ENCODE peak calls at places on chromosomes 5 and 9, in six cellular contexts. One of them, this sample, is unnamed.

GRCh38 chr9:123401879-123402513 is 46.0 kb downstream of the CRB2 start:
- DNase-seq in HepG2: peak; percentile 39
- DNase-seq in K562: peak; percentile 59
- DNase-seq in GM12892: no peak
- DNase-seq in GM12878: no peak
- DNase-seq in H1: no peak
- DNase-seq in this sample: peak; percentile 62

GRCh38 chr9:106745876-106746275 is 117.1 kb upstream of the ZNF462 start:
- DNase-seq in K562: no peak
- DNase-seq in GM12892: no peak
- DNase-seq in HepG2: no peak
- DNase-seq in H1: no peak
- DNase-seq in GM12878: no peak
- DNase-seq in this sample: no peak

GRCh38 chr5:9156282-9156681 is 389.6 kb downstream of the SEMA5A start:
- DNase-seq in HepG2: no peak
- DNase-seq in GM12878: no peak
- DNase-seq in GM12892: no peak
- DNase-seq in K562: no peak
- DNase-seq in H1: no peak
- DNase-seq in this sample: peak; percentile 10

GRCh38 chr5:92403308-92403707 is 1020.2 kb upstream of the ARRDC3 start:
- DNase-seq in GM12892: no peak
- DNase-seq in H1: no peak
- DNase-seq in GM12878: no peak
- DNase-seq in K562: no peak
- DNase-seq in HepG2: no peak
- DNase-seq in this sample: no peak

GRCh38 chr9:13732290-13732689 is 452.8 kb upstream of the MPDZ start:
- DNase-seq in HepG2: no peak
- DNase-seq in GM12878: no peak
- DNase-seq in GM12892: no peak
- DNase-seq in H1: no peak
- DNase-seq in K562: no peak
- DNase-seq in this sample: no peak

GRCh38 chr5:129905467-129906176 is 1.4 kb downstream of the CHSY3 start:
- DNase-seq in GM12892: no peak
- DNase-seq in HepG2: no peak
- DNase-seq in GM12878: no peak
- DNase-seq in K562: no peak
- DNase-seq in H1: peak; percentile 65
- DNase-seq in this sample: no peak

GRCh38 chr9:6230037-6230778 is 14.6 kb downstream of the IL33 start:
- DNase-seq in H1: no peak
- DNase-seq in HepG2: no peak
- DNase-seq in GM12878: no peak
- DNase-seq in K562: no peak
- DNase-seq in GM12892: no peak
- DNase-seq in this sample: no peak

GRCh38 chr5:133683646-133684290 is 71.4 kb upstream of the FSTL4 start:
- DNase-seq in GM12878: no peak
- DNase-seq in GM12892: no peak
- DNase-seq in HepG2: no peak
- DNase-seq in K562: no peak
- DNase-seq in H1: no peak
- DNase-seq in this sample: no peak

GRCh38 chr5:96433066-96433447 is at the start of gene PCSK1:
- DNase-seq in GM12878: no peak
- DNase-seq in HepG2: no peak
- DNase-seq in GM12892: no peak
- DNase-seq in H1: no peak
- DNase-seq in K562: no peak
- DNase-seq in this sample: no peak

GRCh38 chr9:73565833-73566465 is 414.3 kb downstream of the ANXA1 start:
- DNase-seq in GM12892: no peak
- DNase-seq in K562: no peak
- DNase-seq in HepG2: peak; percentile 46
- DNase-seq in GM12878: no peak
- DNase-seq in H1: no peak
- DNase-seq in this sample: no peak

DNA sequence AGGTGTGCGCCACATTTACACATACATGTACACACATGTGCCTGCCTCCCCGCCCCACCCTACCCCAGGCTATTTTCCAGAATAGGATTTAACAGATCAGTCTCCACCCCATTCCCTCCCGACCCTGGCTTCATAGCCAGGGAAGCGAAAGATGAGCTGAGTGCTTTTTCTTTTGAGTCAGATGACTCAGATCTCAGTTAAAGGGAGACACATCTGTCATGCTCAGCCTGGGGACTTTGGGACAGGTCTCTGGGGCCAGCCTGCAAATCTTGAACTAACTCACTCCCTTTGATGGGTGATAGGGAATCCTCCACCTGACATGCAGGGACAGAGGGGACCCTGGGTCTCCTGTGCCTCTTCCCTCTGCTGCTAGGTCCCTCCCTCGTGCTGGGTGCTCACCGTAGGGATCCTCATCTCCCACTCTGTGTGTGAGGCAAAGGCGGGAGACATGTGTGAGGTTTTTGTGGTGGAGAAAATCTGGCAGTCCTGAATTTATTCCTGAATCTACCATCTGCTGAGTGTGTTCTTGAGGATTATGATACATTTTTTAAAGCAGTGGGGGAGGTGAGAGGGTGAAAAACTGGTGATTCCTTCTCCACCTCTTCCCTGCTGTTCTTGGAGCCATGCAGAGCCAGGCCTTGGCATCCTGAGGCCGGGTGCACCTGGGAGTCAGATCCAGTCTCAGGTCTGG is 37.6 kb downstream of the NEUROG1 start:
- DNase-seq in HepG2: no peak
- DNase-seq in K562: no peak
- DNase-seq in GM12878: no peak
- DNase-seq in GM12892: no peak
- DNase-seq in H1: no peak
- DNase-seq in this sample: no peak
- TF ChIP-seq TAF1 in HepG2: no peak
- TF ChIP-seq TAF1 in K562: no peak
- TF ChIP-seq TAF1 in GM12878: no peak
- TF ChIP-seq TAF1 in GM12892: no peak
- TF ChIP-seq TAF1 in H1: no peak
- TF ChIP-seq TAF1 in this sample: no peak

GRCh38 chr9:136664799-136665082 is 2.0 kb downstream of the EGFL7 start:
- DNase-seq in HepG2: no peak
- DNase-seq in K562: no peak
- DNase-seq in GM12878: no peak
- DNase-seq in H1: no peak
- DNase-seq in GM12892: no peak
- DNase-seq in this sample: no peak

GRCh38 chr9:136666364-136667216 is 3.9 kb downstream of the EGFL7 start:
- DNase-seq in HepG2: no peak
- DNase-seq in H1: no peak
- DNase-seq in GM12878: no peak
- DNase-seq in GM12892: no peak
- DNase-seq in K562: no peak
- DNase-seq in this sample: no peak

GRCh38 chr9:136665111-136665703 is 2.5 kb downstream of the EGFL7 start:
- DNase-seq in K562: no peak
- DNase-seq in H1: no peak
- DNase-seq in HepG2: no peak
- DNase-seq in GM12878: no peak
- DNase-seq in GM12892: peak; percentile 65
- DNase-seq in this sample: peak; percentile 79

GRCh38 chr9:136667217-136667939 is 4.7 kb downstream of the EGFL7 start:
- DNase-seq in H1: no peak
- DNase-seq in GM12892: no peak
- DNase-seq in K562: no peak
- DNase-seq in GM12878: no peak
- DNase-seq in HepG2: no peak
- DNase-seq in this sample: no peak

DNA sequence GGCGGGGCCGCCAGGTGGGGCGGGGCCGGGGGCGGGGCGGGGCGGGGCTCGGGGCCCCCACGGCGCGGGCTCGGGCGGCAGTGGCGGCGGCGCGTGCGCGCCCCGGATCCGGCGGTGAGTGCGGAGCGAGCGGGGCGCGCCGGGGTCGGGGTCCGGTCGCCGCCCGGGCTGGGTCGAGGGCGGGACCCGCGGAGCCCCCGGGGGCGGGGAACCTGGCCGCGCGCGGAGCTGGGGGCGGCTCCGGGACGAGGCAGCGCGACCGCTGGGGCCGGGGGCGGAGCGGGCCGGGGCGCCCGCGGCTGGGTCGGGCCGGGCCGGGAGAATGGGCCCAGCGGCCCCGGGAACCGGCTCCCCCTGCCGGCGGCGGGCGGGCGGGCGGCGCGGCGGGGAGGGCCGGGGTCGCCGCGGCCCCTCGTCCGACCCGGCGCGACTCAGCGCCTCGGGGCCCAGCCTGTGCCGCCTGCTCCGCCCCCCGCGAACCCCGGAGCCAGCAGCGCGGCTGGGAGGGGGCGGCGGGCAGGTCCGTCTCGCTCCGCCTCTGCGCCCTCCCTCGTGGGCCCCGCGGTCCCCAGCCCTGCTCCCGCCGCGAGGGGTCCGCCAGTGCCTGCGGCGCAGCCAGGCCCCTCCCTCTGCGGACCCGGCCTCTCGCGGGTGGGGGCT is 3.1 kb downstream of the EGFL7 start:
- DNase-seq in HepG2: no peak
- DNase-seq in GM12878: no peak
- DNase-seq in H1: no peak
- DNase-seq in GM12892: no peak
- DNase-seq in K562: peak; percentile 88
- DNase-seq in this sample: no peak
- TF ChIP-seq POLR2A in HepG2: no peak
- TF ChIP-seq POLR2A in GM12878: no peak
- TF ChIP-seq POLR2A in H1: no peak
- TF ChIP-seq POLR2A in GM12892: no peak
- TF ChIP-seq POLR2A in K562: no peak
- TF ChIP-seq POLR2A in this sample: no peak

GRCh38 chr9:116689117-116689516 is 2.0 kb downstream of the TRIM32 start:
- DNase-seq in H1: no peak
- DNase-seq in K562: no peak
- DNase-seq in GM12878: no peak
- DNase-seq in GM12892: no peak
- DNase-seq in HepG2: no peak
- DNase-seq in this sample: no peak
- TF ChIP-seq TAF1 in H1: no peak
- TF ChIP-seq TAF1 in K562: no peak
- TF ChIP-seq TAF1 in GM12878: no peak
- TF ChIP-seq TAF1 in GM12892: no peak
- TF ChIP-seq TAF1 in HepG2: no peak
- TF ChIP-seq TAF1 in this sample: no peak

GRCh38 chr9:99259231-99259918 is 37.3 kb downstream of the SEC61B start:
- DNase-seq in GM12892: no peak
- DNase-seq in H1: peak; percentile 67
- DNase-seq in GM12878: no peak
- DNase-seq in K562: peak; percentile 21
- DNase-seq in HepG2: no peak
- DNase-seq in this sample: no peak
- TF ChIP-seq POLR2A in GM12892: no peak
- TF ChIP-seq POLR2A in H1: no peak
- TF ChIP-seq POLR2A in GM12878: peak; percentile 85
- TF ChIP-seq POLR2A in K562: no peak
- TF ChIP-seq POLR2A in HepG2: no peak
- TF ChIP-seq POLR2A in this sample: no peak

GRCh38 chr5:6752236-6752635 is 39.0 kb downstream of the TENT4A start:
- DNase-seq in GM12892: no peak
- DNase-seq in K562: no peak
- DNase-seq in GM12878: no peak
- DNase-seq in H1: no peak
- DNase-seq in HepG2: no peak
- DNase-seq in this sample: no peak

GRCh38 chr5:6749026-6749716 is 35.9 kb downstream of the TENT4A start:
- DNase-seq in GM12878: no peak
- DNase-seq in GM12892: no peak
- DNase-seq in K562: no peak
- DNase-seq in HepG2: no peak
- DNase-seq in H1: no peak
- DNase-seq in this sample: no peak

GRCh38 chr5:6750142-6750840 is 37.1 kb downstream of the TENT4A start:
- DNase-seq in GM12892: no peak
- DNase-seq in K562: no peak
- DNase-seq in H1: no peak
- DNase-seq in GM12878: no peak
- DNase-seq in HepG2: no peak
- DNase-seq in this sample: no peak

GRCh38 chr5:6752782-6753181 is 39.5 kb downstream of the TENT4A start:
- DNase-seq in GM12878: no peak
- DNase-seq in H1: no peak
- DNase-seq in GM12892: no peak
- DNase-seq in HepG2: no peak
- DNase-seq in K562: no peak
- DNase-seq in this sample: no peak

DNA sequence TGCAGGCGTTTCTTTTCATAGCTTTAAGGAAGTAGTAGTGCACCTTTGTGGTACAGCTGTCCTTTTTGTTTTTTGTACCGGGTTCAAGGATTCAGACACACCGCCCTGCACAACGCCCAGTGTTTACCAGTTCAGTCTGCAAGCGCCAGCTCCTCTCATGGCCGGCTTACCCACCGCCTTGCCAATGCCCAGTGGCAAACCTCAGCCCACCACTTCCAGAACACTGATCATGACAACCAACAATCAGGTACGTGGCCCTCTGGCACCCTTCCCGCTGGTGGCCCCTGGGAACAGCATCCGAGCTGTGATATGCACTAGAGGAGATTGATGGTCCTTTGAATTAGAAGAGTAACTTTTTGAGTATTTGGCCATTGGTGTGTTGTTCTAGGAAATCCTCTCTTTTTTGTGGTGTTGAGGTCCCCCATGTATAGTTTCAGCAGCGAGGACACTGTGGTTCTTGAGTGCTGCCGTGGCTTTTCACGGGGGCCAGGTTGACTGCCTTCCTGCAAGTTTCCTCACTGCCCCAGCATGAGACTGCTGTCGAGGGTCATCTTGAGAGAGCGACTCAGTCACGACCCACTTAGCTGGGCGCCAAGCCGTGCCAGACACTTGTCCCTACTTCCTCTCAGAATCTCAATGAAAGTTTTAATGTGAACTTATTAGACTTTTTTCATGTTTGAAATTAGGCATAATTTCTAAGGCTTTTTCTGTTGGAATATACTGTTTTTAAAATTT is 37.9 kb downstream of the TENT4A start:
- DNase-seq in GM12892: no peak
- DNase-seq in K562: no peak
- DNase-seq in GM12878: no peak
- DNase-seq in HepG2: no peak
- DNase-seq in H1: no peak
- DNase-seq in this sample: no peak
- TF ChIP-seq TAF1 in GM12892: no peak
- TF ChIP-seq TAF1 in K562: no peak
- TF ChIP-seq TAF1 in GM12878: no peak
- TF ChIP-seq TAF1 in HepG2: no peak
- TF ChIP-seq TAF1 in H1: no peak
- TF ChIP-seq TAF1 in this sample: no peak